ENCODE peak calls at places on chromosomes 1 and 21, in five cellular contexts. Y is H9, Z is H1, H is IMR-90, S is mesenchymal stem cell. P is an unnamed sample.

GRCh38 chr1:67748147-67748546 is 63.1 kb downstream of the GADD45A start:
- DNase-seq in Y (no peak), Z (no peak), H (no peak), S (no peak), P (no peak)

GRCh38 chr1:14781811-14782210 is 183.3 kb downstream of the KAZN start:
- DNase-seq in Y (no peak), Z (no peak), H (no peak), S (no peak), P (no peak)

GRCh38 chr1:23362218-23362713 is 7.4 kb downstream of the ZNF436 start:
- DNase-seq in Y (no peak), Z (no peak), H (no peak), S (no peak), P (no peak)

GRCh38 chr1:161738627-161739287 is 10.8 kb upstream of the DUSP12 start:
- DNase-seq in Y (peak; percentile 40), Z (no peak), H (peak; percentile 88), S (peak; percentile 84), P (peak; percentile 69)

GRCh38 chr1:232851532-232851931 is 46.3 kb downstream of the MAP10 start:
- DNase-seq in Y (no peak), Z (no peak), H (no peak), S (no peak), P (no peak)

GRCh38 chr1:180268556-180269044 is 38.5 kb downstream of the LHX4 start:
- DNase-seq in Y (no peak), Z (peak; percentile 49), H (no peak), S (no peak), P (no peak)

GRCh38 chr1:85581138-85581801 is 709 bp downstream of the CCN1 start:
- DNase-seq in Y (peak; percentile 79), Z (peak; percentile 82), H (peak; percentile 69), S (peak; percentile 74), P (peak; percentile 48)

GRCh38 chr1:181324797-181325616 is 158.3 kb upstream of the CACNA1E start:
- DNase-seq in Y (no peak), Z (no peak), H (no peak), S (no peak), P (no peak)

GRCh38 chr1:28602536-28603439 is 10.7 kb downstream of the RAB42 start:
- DNase-seq in Y (no peak), Z (peak; percentile 63), H (peak; percentile 82), S (peak; percentile 85), P (peak; percentile 93)

GRCh38 chr1:78483903-78484302 is 6.9 kb upstream of the PTGFR start:
- DNase-seq in Y (peak; percentile 53), Z (no peak), H (peak; percentile 40), S (no peak), P (no peak)

GRCh38 chr1:33294071-33295010 is 26.6 kb downstream of the A3GALT2 start:
- DNase-seq in Y (no peak), Z (no peak), H (no peak), S (no peak), P (no peak)

GRCh38 chr1:180177931-180178330 is 23.3 kb downstream of the QSOX1 start:
- DNase-seq in Y (no peak), Z (no peak), H (no peak), S (no peak), P (no peak)

GRCh38 chr1:80656628-80657019 is 1144.1 kb upstream of the ADGRL2 start:
- DNase-seq in Y (no peak), Z (no peak), H (peak; percentile 7), S (peak; percentile 24), P (no peak)

GRCh38 chr1:152398812-152399698 is 15.0 kb downstream of the CRNN start:
- DNase-seq in Y (no peak), Z (no peak), H (no peak), S (no peak), P (no peak)

GRCh38 chr1:109671067-109671466 is 3.2 kb downstream of the GSTM2 start:
- DNase-seq in Y (no peak), Z (no peak), H (peak; percentile 0), S (no peak), P (no peak)

GRCh38 chr1:211741799-211742198 is 66.4 kb upstream of the NEK2 start:
- DNase-seq in Y (no peak), Z (no peak), H (no peak), S (no peak), P (no peak)

GRCh38 chr1:162629651-162630050 is 2.6 kb upstream of the DDR2 start:
- DNase-seq in Y (no peak), Z (no peak), H (peak; percentile 81), S (peak; percentile 92), P (no peak)

GRCh38 chr1:245091818-245092637 is 62.8 kb upstream of the KIF26B start:
- DNase-seq in Y (no peak), Z (peak; percentile 10), H (peak; percentile 99), S (peak; percentile 99), P (peak; percentile 85)

GRCh38 chr1:153578490-153578889 is 12.8 kb upstream of the S100A2 start:
- DNase-seq in Y (no peak), Z (no peak), H (peak; percentile 47), S (peak; percentile 34), P (peak; percentile 31)

GRCh38 chr21:43940672-43941071 is 71.4 kb upstream of the TRAPPC10 start:
- DNase-seq in Y (peak; percentile 16), Z (no peak), H (no peak), S (no peak), P (no peak)

GRCh38 chr1:63640633-63641567 is 47.7 kb downstream of the PGM1 start:
- DNase-seq in Y (no peak), Z (no peak), H (no peak), S (no peak), P (no peak)

GRCh38 chr1:33370286-33370685 is 49.4 kb upstream of the A3GALT2 start:
- DNase-seq in Y (no peak), Z (no peak), H (peak; percentile 77), S (no peak), P (no peak)

GRCh38 chr1:20164694-20165202 is 21.1 kb upstream of the UBXN10 start:
- DNase-seq in Y (no peak), Z (no peak), H (peak; percentile 10), S (no peak), P (no peak)

GRCh38 chr1:1918901-1919303 is at the start of gene TMEM52:
- DNase-seq in Y (peak; percentile 91), Z (no peak), H (no peak), S (no peak), P (no peak)

GRCh38 chr1:1920608-1921458 is 1.8 kb upstream of the TMEM52 start:
- DNase-seq in Y (peak; percentile 31), Z (no peak), H (no peak), S (no peak), P (no peak)

GRCh38 chr1:1921459-1921862 is 2.4 kb upstream of the TMEM52 start:
- DNase-seq in Y (peak; percentile 24), Z (no peak), H (no peak), S (no peak), P (no peak)

GRCh38 chr1:1919304-1920056 is 401 bp upstream of the TMEM52 start:
- DNase-seq in Y (peak; percentile 100), Z (peak; percentile 100), H (peak; percentile 92), S (peak; percentile 95), P (peak; percentile 98)

GRCh38 chr1:1920057-1920607 is 1.1 kb upstream of the TMEM52 start:
- DNase-seq in Y (no peak), Z (no peak), H (no peak), S (no peak), P (no peak)
- H2BK5ac ChIP-seq in Y (no peak overlapping the region), Z (peak overlapping the region; percentile 15), H (no peak overlapping the region), S (no peak overlapping the region), P (no peak overlapping the region)

GRCh38 chr1:201559679-201560162 is 20.8 kb downstream of the NAV1 start:
- DNase-seq in Y (peak; percentile 90), Z (peak; percentile 88), H (peak; percentile 86), S (peak; percentile 85), P (peak; percentile 58)
- H3K18ac ChIP-seq in Y (no peak overlapping the region), Z (no peak overlapping the region), H (peak overlapping the region; percentile 49), S (peak overlapping the region; percentile 96), P (peak overlapping the region; percentile 57)

DNA sequence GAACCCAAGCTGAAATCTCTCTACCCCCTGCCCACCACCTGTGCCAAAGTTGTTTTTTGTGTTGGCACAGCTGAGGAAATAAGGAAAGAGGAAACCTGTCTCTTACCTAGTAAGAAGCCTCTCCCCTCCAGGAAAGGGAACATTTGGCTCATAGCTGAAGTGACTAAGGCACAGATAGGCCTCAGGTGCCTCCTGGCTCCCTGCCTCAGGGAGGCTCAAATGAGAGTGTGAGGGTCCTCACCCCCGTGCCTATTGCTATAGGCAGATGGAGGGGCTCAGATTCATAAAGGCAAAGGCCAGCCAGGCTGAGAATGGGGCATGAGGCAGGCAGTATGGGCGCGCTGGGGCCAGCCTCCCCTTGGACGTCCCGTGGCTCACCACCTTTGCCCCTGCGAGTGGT is 7.4 kb downstream of the SLC30A2 start:
- DNase-seq in Y (no peak), Z (no peak), H (no peak), S (no peak), P (no peak)
- H3K27ac ChIP-seq in Y (no peak overlapping the region), Z (no peak overlapping the region), H (no peak overlapping the region), S (no peak overlapping the region), P (no peak overlapping the region)

GRCh38 chr1:44523747-44524146 is 118.7 kb downstream of the RNF220 start:
- DNase-seq in Y (peak; percentile 64), Z (no peak), H (no peak), S (no peak), P (no peak)
- H2BK5ac ChIP-seq in Y (no peak overlapping the region), Z (peak overlapping the region; percentile 20), H (no peak overlapping the region), S (no peak overlapping the region), P (no peak overlapping the region)

GRCh38 chr1:209383907-209384709 is 199.4 kb upstream of the CAMK1G start:
- DNase-seq in Y (no peak), Z (no peak), H (no peak), S (no peak), P (peak; percentile 80)

GRCh38 chr1:209386156-209386555 is 197.4 kb upstream of the CAMK1G start:
- DNase-seq in Y (no peak), Z (no peak), H (no peak), S (no peak), P (no peak)

GRCh38 chr1:209382701-209383100 is 200.8 kb upstream of the CAMK1G start:
- DNase-seq in Y (no peak), Z (no peak), H (no peak), S (no peak), P (no peak)

GRCh38 chr1:209384710-209385550 is 198.6 kb upstream of the CAMK1G start:
- DNase-seq in Y (no peak), Z (no peak), H (no peak), S (no peak), P (no peak)

GRCh38 chr1:209383422-209383821 is 200.1 kb upstream of the CAMK1G start:
- DNase-seq in Y (no peak), Z (no peak), H (no peak), S (no peak), P (peak; percentile 22)
- H3K18ac ChIP-seq in Y (no peak overlapping the region), Z (no peak overlapping the region), H (peak overlapping the region; percentile 33), S (no peak overlapping the region), P (peak overlapping the region; percentile 70)

GRCh38 chr1:52686830-52687229 is 11.3 kb downstream of the COA7 start:
- DNase-seq in Y (no peak), Z (no peak), H (no peak), S (no peak), P (no peak)
- H3K27ac ChIP-seq in Y (no peak overlapping the region), Z (no peak overlapping the region), H (no peak overlapping the region), S (no peak overlapping the region), P (no peak overlapping the region)

P was measured in trophoblast cell.